ENCODE peak calls at places on chromosomes 4 and X, in five cellular contexts. K, B, D, S and H are unnamed samples.

GRCh38 chrX:103250977-103251376 is 4.0 kb downstream of the TCEAL8 start:
- DNase-seq in K (no peak), B (no peak), D (no peak), S (no peak), H (no peak)

GRCh38 chrX:54181196-54181953 is 1.7 kb downstream of the FAM120C start:
- DNase-seq in K (peak), B (no peak), D (no peak), S (no peak), H (peak)

GRCh38 chr4:104493071-104493831 is 1.4 kb downstream of the CXXC4 start:
- DNase-seq in K (no peak), B (peak), D (no peak), S (no peak), H (no peak)

GRCh38 chrX:39773923-39774803 is 323.6 kb downstream of the BCOR start:
- DNase-seq in K (no peak), B (no peak), D (peak), S (no peak), H (no peak)

GRCh38 chr4:24880171-24880570 is 32.7 kb downstream of the CCDC149 start:
- DNase-seq in K (no peak), B (no peak), D (no peak), S (no peak), H (no peak)

GRCh38 chr4:121876976-121877773 is 6.9 kb upstream of the BBS7 start:
- DNase-seq in K (peak), B (no peak), D (no peak), S (no peak), H (no peak)

GRCh38 chrX:56228914-56229313 is 3.2 kb upstream of the KLF8 start:
- DNase-seq in K (no peak), B (no peak), D (no peak), S (no peak), H (no peak)

GRCh38 chr4:112857461-112857860 is 192.0 kb upstream of the ANK2 start:
- DNase-seq in K (peak), B (no peak), D (no peak), S (no peak), H (peak)

GRCh38 chr4:121957266-121957665 is 5.4 kb upstream of the TRPC3 start:
- DNase-seq in K (no peak), B (no peak), D (no peak), S (no peak), H (peak)

GRCh38 chr4:185269286-185269685 is 59.9 kb downstream of the SNX25 start:
- DNase-seq in K (no peak), B (no peak), D (no peak), S (no peak), H (no peak)